ENCODE peak calls at places on chromosome 5, in seven cellular contexts. F is ecto neural progenitor cell; P is left lobe of liver; O is dorsolateral prefrontal cortex; A is activated CD4-positive, alpha-beta T cell treated with anti-CD3 and anti-CD28 coated beads for 24 hours; W is H4; N is A673. I is an unnamed sample.

GRCh38 chr5:1769017-1769640 is 30.5 kb downstream of the MRPL36 start:
- DNase-seq in F (no peak), P (no peak), O (no peak), A (no peak), W (no peak), N (no peak), I (no peak)

GRCh38 chr5:148970228-148970627 is 92.6 kb downstream of the SH3TC2 start:
- DNase-seq in F (no peak), P (peak; percentile 72), O (no peak), A (no peak), W (no peak), N (no peak), I (no peak)

GRCh38 chr5:177382423-177383029 is 1.7 kb upstream of the SLC34A1 start:
- DNase-seq in F (no peak), P (no peak), O (no peak), A (no peak), W (no peak), N (no peak), I (no peak)

GRCh38 chr5:112529525-112529924 is 110.4 kb upstream of the EPB41L4A start:
- DNase-seq in F (no peak), P (no peak), O (no peak), A (no peak), W (no peak), N (peak; percentile 23), I (peak; percentile 59)

GRCh38 chr5:172840077-172840777 is 6.2 kb downstream of the ERGIC1 start:
- DNase-seq in F (no peak), P (no peak), O (peak; percentile 35), A (no peak), W (no peak), N (no peak), I (no peak)

GRCh38 chr5:169527863-169528262 is 55.7 kb upstream of the SPDL1 start:
- DNase-seq in F (no peak), P (no peak), O (no peak), A (no peak), W (no peak), N (no peak), I (no peak)

GRCh38 chr5:100828756-100829342 is 74.2 kb downstream of the ST8SIA4 start:
- DNase-seq in F (no peak), P (no peak), O (no peak), A (no peak), W (no peak), N (no peak), I (no peak)

GRCh38 chr5:175347027-175347426 is 97.0 kb downstream of the DRD1 start:
- DNase-seq in F (no peak), P (no peak), O (no peak), A (no peak), W (peak; percentile 79), N (peak; percentile 61), I (no peak)

GRCh38 chr5:126742425-126742824 is 34.5 kb upstream of the LMNB1 start:
- DNase-seq in F (no peak), P (no peak), O (no peak), A (no peak), W (no peak), N (no peak), I (no peak)

GRCh38 chr5:177508837-177509236 is 789 bp downstream of the DOK3 start:
- DNase-seq in F (no peak), P (no peak), O (no peak), A (no peak), W (no peak), N (no peak), I (no peak)

GRCh38 chr5:96520345-96520744 is 87.3 kb upstream of the PCSK1 start:
- DNase-seq in F (no peak), P (no peak), O (no peak), A (no peak), W (no peak), N (no peak), I (no peak)

GRCh38 chr5:143244000-143244736 is 159.3 kb downstream of the NR3C1 start:
- DNase-seq in F (no peak), P (no peak), O (peak; percentile 62), A (no peak), W (peak; percentile 96), N (peak; percentile 58), I (no peak)

GRCh38 chr5:88708682-88709398 is 174.1 kb downstream of the MEF2C start:
- DNase-seq in F (no peak), P (no peak), O (no peak), A (no peak), W (no peak), N (no peak), I (no peak)

GRCh38 chr5:170863646-170864045 is 1.8 kb downstream of the RANBP17 start:
- DNase-seq in F (no peak), P (no peak), O (no peak), A (no peak), W (no peak), N (no peak), I (no peak)

GRCh38 chr5:178163772-178164735 is 10.4 kb upstream of the NHP2 start:
- DNase-seq in F (peak; percentile 94), P (peak; percentile 85), O (peak; percentile 75), A (peak; percentile 89), W (peak; percentile 84), N (peak; percentile 84), I (peak; percentile 74)

GRCh38 chr5:122192883-122193496 is 63.6 kb downstream of the ZNF474 start:
- DNase-seq in F (no peak), P (no peak), O (no peak), A (no peak), W (peak; percentile 76), N (peak; percentile 75), I (peak; percentile 79)